ENCODE peak calls at places on chromosome 4, in nine cellular contexts. B is heart right ventricle, Y is ascending aorta, E is mucosa of descending colon, W is foreskin fibroblast, K is cardiac fibroblast, R is tibial artery, X is pancreas, L is A673. M is an unnamed sample.

GRCh38 chr4:38114435-38114834 is 154.2 kb downstream of the PTTG2 start:
- DNase-seq in E (no peak), R (no peak), Y (no peak), K (peak; percentile 29), X (no peak), B (no peak), L (peak; percentile 34), W (no peak), M (no peak)

GRCh38 chr4:75769044-75769443 is 44.7 kb downstream of the USO1 start:
- DNase-seq in L (no peak), E (no peak), K (peak; percentile 37), X (no peak), Y (no peak), W (no peak), B (no peak), R (no peak), M (no peak)

GRCh38 chr4:1408418-1408817 is 2.2 kb upstream of the NKX1-1 start:
- DNase-seq in R (no peak), E (no peak), L (no peak), K (no peak), B (no peak), W (no peak), Y (no peak), X (no peak), M (no peak)

GRCh38 chr4:91485415-91485814 is 818.4 kb upstream of the GRID2 start:
- DNase-seq in E (no peak), X (no peak), R (no peak), W (no peak), L (no peak), B (no peak), Y (no peak), K (no peak), M (no peak)

GRCh38 chr4:1488831-1489638 is 82.8 kb upstream of the NKX1-1 start:
- DNase-seq in R (no peak), E (no peak), X (no peak), Y (no peak), L (no peak), B (no peak), K (no peak), W (no peak), M (no peak)

GRCh38 chr4:20299515-20299914 is 47.8 kb downstream of the SLIT2 start:
- DNase-seq in Y (no peak), R (no peak), E (no peak), K (peak; percentile 84), W (no peak), B (no peak), X (no peak), L (peak; percentile 42), M (no peak)

GRCh38 chr4:3783691-3784306 is 17.6 kb downstream of the ADRA2C start:
- DNase-seq in W (no peak), B (no peak), K (no peak), E (peak; percentile 14), Y (no peak), R (no peak), X (peak; percentile 40), L (peak; percentile 57), M (no peak)

GRCh38 chr4:94076498-94076897 is 131.2 kb upstream of the SMARCAD1 start:
- DNase-seq in X (no peak), W (no peak), B (no peak), Y (no peak), R (no peak), L (no peak), K (no peak), E (no peak), M (no peak)

GRCh38 chr4:147633643-147634042 is 16.4 kb downstream of the TMEM184C start:
- DNase-seq in X (no peak), K (no peak), W (no peak), L (no peak), R (no peak), Y (no peak), E (no peak), B (no peak), M (no peak)

GRCh38 chr4:1998296-1998695 is 10.5 kb downstream of the NELFA start:
- DNase-seq in X (no peak), E (no peak), L (no peak), Y (no peak), W (no peak), K (no peak), R (no peak), B (no peak), M (no peak)

GRCh38 chr4:183333983-183334382 is 11.8 kb upstream of the CLDN24 start:
- DNase-seq in R (no peak), Y (no peak), K (no peak), L (peak; percentile 35), X (no peak), E (no peak), B (no peak), W (no peak), M (no peak)

GRCh38 chr4:53852343-53852742 is 212.1 kb downstream of the CHIC2 start:
- DNase-seq in B (no peak), X (no peak), R (no peak), L (no peak), W (peak; percentile 40), Y (no peak), K (peak; percentile 46), E (no peak), M (no peak)

DNA sequence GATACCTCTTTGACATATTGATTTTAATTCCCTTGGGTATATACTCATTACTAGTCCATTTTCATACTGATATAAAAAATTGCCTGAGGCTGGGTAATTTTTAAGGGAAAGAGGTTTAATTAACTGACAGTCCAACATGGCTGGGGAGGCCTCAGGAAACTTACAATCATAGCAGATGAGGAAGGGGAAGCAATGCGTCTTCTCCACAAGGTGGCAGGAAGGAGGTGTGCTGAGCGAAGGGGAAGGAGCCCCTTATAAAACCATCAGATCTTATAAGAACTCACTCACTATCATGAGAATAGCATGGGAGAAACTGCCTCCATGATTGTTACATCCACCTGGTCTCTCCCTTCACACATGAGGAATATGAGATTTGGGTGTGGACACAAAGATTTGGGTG is 42.4 kb downstream of the MSX1 start:
- DNase-seq in W (no peak), R (no peak), Y (no peak), E (no peak), L (peak; percentile 37), B (no peak), X (no peak), K (no peak), M (no peak)
- TF ChIP-seq CTCF in W (peak; percentile 5), R (no peak), Y (no peak), E (no peak), L (peak; percentile 53), B (no peak), X (no peak), K (no peak), M (no peak)

DNA sequence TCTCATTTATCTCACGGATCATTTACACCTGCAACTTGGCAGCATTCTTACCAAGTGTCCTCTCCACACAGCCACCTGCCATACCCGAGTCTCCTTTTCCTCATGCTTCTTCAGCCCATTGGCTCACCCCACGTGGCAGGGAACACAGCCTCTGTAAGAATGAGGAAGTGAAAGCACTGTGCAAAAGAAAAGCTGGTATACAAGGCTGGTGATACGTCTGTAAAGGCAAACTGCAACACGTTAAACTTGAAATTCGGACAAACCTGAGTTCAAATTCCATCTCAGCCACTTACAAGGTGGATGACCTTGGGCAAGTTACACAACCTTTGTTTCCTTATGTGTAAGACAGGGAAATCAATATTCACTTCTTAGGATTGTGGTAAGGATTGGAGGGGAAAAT is 164.0 kb upstream of the RASGEF1B start:
- DNase-seq in R (peak; percentile 76), E (peak; percentile 84), K (no peak), B (no peak), L (no peak), X (peak; percentile 20), W (no peak), Y (peak; percentile 20), M (peak; percentile 2)
- H3K4me3 ChIP-seq in R (no peak overlapping the region), E (no peak overlapping the region), K (no peak overlapping the region), B (no peak overlapping the region), L (no peak overlapping the region), X (peak overlapping the region; percentile 8), W (no peak overlapping the region), Y (no peak overlapping the region), M (no peak overlapping the region)

GRCh38 chr4:145058256-145058655 is 39.7 kb downstream of the ANAPC10 start:
- DNase-seq in R (no peak), W (no peak), X (no peak), E (no peak), B (no peak), K (no peak), Y (no peak), L (no peak), M (no peak)

GRCh38 chr4:145066063-145066501 is 31.9 kb downstream of the ANAPC10 start:
- DNase-seq in B (no peak), X (no peak), R (no peak), W (no peak), E (no peak), L (peak; percentile 81), K (no peak), Y (no peak), M (no peak)

GRCh38 chr4:145056325-145057130 is 41.5 kb downstream of the ANAPC10 start:
- DNase-seq in L (no peak), E (no peak), B (no peak), Y (no peak), K (no peak), R (no peak), W (no peak), X (no peak), M (no peak)

GRCh38 chr4:145055533-145056257 is 42.3 kb downstream of the ANAPC10 start:
- DNase-seq in X (no peak), L (no peak), W (no peak), E (no peak), Y (no peak), K (no peak), R (no peak), B (no peak), M (no peak)

GRCh38 chr4:145061325-145061920 is 36.6 kb downstream of the ANAPC10 start:
- DNase-seq in K (peak; percentile 82), X (no peak), W (peak; percentile 18), E (no peak), L (peak; percentile 69), B (no peak), R (no peak), Y (no peak), M (no peak)
- TF ChIP-seq CTCF in K (peak; percentile 23), X (peak; percentile 35), W (no peak), E (peak; percentile 18), L (peak; percentile 61), B (peak; percentile 53), R (peak; percentile 56), Y (peak; percentile 46), M (no peak)

GRCh38 chr4:118910221-118910620 is 21.6 kb downstream of the SYNPO2 start:
- DNase-seq in X (no peak), L (no peak), R (no peak), B (no peak), W (no peak), K (peak; percentile 31), Y (no peak), E (no peak), M (no peak)

GRCh38 chr4:118911162-118911791 is 22.6 kb downstream of the SYNPO2 start:
- DNase-seq in W (peak; percentile 70), L (no peak), B (no peak), X (no peak), R (no peak), K (peak; percentile 65), E (no peak), Y (no peak), M (no peak)

GRCh38 chr4:118904935-118905334 is 16.3 kb downstream of the SYNPO2 start:
- DNase-seq in Y (no peak), R (no peak), X (no peak), W (no peak), L (no peak), E (no peak), B (no peak), K (peak; percentile 40), M (no peak)

GRCh38 chr4:118905546-118905945 is 16.9 kb downstream of the SYNPO2 start:
- DNase-seq in R (no peak), W (no peak), K (peak; percentile 43), L (no peak), E (no peak), B (no peak), X (no peak), Y (no peak), M (no peak)

GRCh38 chr4:118909173-118909956 is 20.7 kb downstream of the SYNPO2 start:
- DNase-seq in W (no peak), X (no peak), L (no peak), E (no peak), B (no peak), K (no peak), R (no peak), Y (no peak), M (no peak)
- H3K4me3 ChIP-seq in W (no peak overlapping the region), X (no peak overlapping the region), L (no peak overlapping the region), E (no peak overlapping the region), B (peak overlapping the region; percentile 1), K (no peak overlapping the region), R (no peak overlapping the region), Y (no peak overlapping the region), M (no peak overlapping the region)

M was measured in esophagus squamous epithelium.